ENCODE peak calls at places on chromosome 15, in ten cellular contexts. I is heart right ventricle, H is endothelial cell, P is GM20000, G is astrocyte of the spinal cord, B is mammary epithelial cell, D is cardiac fibroblast, T is endodermal cell, S is fibroblast of mammary gland, E is H1. K is an unnamed sample.

GRCh38 chr15:88120021-88120420 is 136.5 kb downstream of the NTRK3 start:
- DNase-seq in I (no peak), H (no peak), P (no peak), G (no peak), B (no peak), D (no peak), T (no peak), S (no peak), E (no peak), K (no peak)

GRCh38 chr15:50764331-50765201 is 940 bp downstream of the SPPL2A start:
- DNase-seq in I (no peak), H (no peak), P (peak; percentile 76), G (peak; percentile 33), B (peak; percentile 24), D (peak; percentile 20), T (no peak), S (peak; percentile 33), E (no peak), K (no peak)

GRCh38 chr15:82646250-82647044 is 716 bp downstream of the CPEB1 start:
- DNase-seq in I (no peak), H (no peak), P (no peak), G (no peak), B (no peak), D (no peak), T (peak; percentile 84), S (no peak), E (no peak), K (no peak)

GRCh38 chr15:74752486-74753395 is 4.1 kb downstream of the CYP1A2 start:
- DNase-seq in I (no peak), H (no peak), P (no peak), G (no peak), B (peak; percentile 41), D (peak; percentile 56), T (no peak), S (peak; percentile 14), E (no peak), K (no peak)

GRCh38 chr15:36294359-36294758 is 285.1 kb upstream of the CDIN1 start:
- DNase-seq in I (no peak), H (no peak), P (no peak), G (peak; percentile 70), B (no peak), D (no peak), T (peak; percentile 45), S (no peak), E (no peak), K (no peak)

GRCh38 chr15:74233864-74234597 is 2.1 kb upstream of the CCDC33 start:
- DNase-seq in I (no peak), H (no peak), P (no peak), G (no peak), B (no peak), D (no peak), T (peak; percentile 61), S (no peak), E (no peak), K (no peak)

GRCh38 chr15:75578206-75578947 is 738 bp downstream of the PTPN9 start:
- DNase-seq in I (no peak), H (peak; percentile 41), P (peak; percentile 78), G (no peak), B (peak; percentile 14), D (peak; percentile 10), T (peak; percentile 64), S (no peak), E (no peak), K (no peak)

GRCh38 chr15:52080031-52080430 is 32.5 kb downstream of the BCL2L10 start:
- DNase-seq in I (no peak), H (no peak), P (no peak), G (peak; percentile 29), B (peak; percentile 95), D (peak; percentile 32), T (no peak), S (no peak), E (no peak), K (no peak)

GRCh38 chr15:57591237-57591821 is 375 bp upstream of the MYZAP start:
- DNase-seq in I (no peak), H (no peak), P (no peak), G (no peak), B (no peak), D (no peak), T (no peak), S (no peak), E (no peak), K (no peak)

GRCh38 chr15:98719169-98719515 is 70.8 kb downstream of the IGF1R start:
- DNase-seq in I (no peak), H (no peak), P (no peak), G (no peak), B (no peak), D (peak; percentile 18), T (no peak), S (no peak), E (no peak), K (no peak)

GRCh38 chr15:69478259-69478687 is 25.7 kb downstream of the RPLP1 start:
- DNase-seq in I (peak; percentile 21), H (peak; percentile 80), P (peak; percentile 62), G (peak; percentile 56), B (no peak), D (peak; percentile 67), T (peak; percentile 91), S (peak; percentile 38), E (peak; percentile 61), K (no peak)

GRCh38 chr15:90037961-90038633 is 37.0 kb downstream of the ZNF710 start:
- DNase-seq in I (no peak), H (no peak), P (peak; percentile 78), G (no peak), B (peak; percentile 78), D (peak; percentile 49), T (peak; percentile 41), S (peak; percentile 48), E (no peak), K (no peak)
- TF ChIP-seq CTCF in I (no peak), H (no peak), P (no peak), G (no peak), B (no peak), D (no peak), T (no peak), S (no peak), E (no peak), K (no peak)

DNA sequence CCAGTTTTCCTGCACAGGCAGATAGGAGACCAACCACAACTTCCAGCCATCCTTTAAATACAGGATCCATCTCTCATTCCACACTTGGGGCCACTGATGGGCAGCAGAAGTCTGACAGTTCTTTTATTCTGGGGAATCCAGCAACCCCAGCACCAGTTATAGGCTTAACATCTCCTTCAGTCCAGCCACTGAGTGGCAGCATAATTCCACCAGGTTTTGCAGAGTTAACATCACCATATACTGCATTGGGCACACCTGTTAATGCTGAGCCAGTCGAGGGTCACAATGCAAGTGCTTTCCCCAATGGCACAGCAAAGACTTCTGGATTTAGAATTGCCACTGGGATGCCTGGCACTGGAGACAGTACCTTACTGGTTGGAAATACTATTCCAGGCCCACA is 2.9 kb downstream of the NPAP1 start:
- DNase-seq in I (no peak), H (no peak), P (no peak), G (no peak), B (no peak), D (no peak), T (peak; percentile 46), S (no peak), E (no peak), K (no peak)
- TF ChIP-seq CTCF in I (no peak), H (no peak), P (no peak), G (no peak), B (no peak), D (no peak), T (peak; percentile 34), S (no peak), E (peak; percentile 40), K (no peak)

DNA sequence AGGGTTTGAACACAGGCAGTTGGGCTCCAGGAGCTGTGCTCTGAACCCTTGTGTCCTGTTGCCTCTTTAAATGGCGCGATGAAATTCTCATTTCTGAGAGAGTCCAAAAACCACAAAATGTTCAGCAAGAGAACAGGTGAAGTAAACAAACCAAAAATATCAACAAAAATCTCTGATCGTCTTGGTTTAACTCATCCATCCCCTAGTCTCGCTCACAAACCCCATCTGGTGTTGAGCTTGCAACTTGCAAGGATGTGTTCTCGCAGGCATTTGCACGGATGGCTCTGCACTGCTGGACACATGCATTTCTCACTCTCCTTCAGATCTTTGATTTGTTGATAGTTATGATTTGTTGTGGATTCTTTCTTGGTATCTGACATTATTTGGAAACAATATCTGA is 31.1 kb downstream of the FAH start:
- DNase-seq in I (no peak), H (peak; percentile 31), P (no peak), G (no peak), B (no peak), D (no peak), T (no peak), S (no peak), E (no peak), K (no peak)
- TF ChIP-seq CTCF in I (no peak), H (no peak), P (no peak), G (peak; percentile 36), B (no peak), D (peak; percentile 25), T (peak; percentile 68), S (peak; percentile 27), E (peak; percentile 29), K (no peak)

GRCh38 chr15:85381850-85382751 is 1.7 kb downstream of the AKAP13 start:
- DNase-seq in I (no peak), H (no peak), P (no peak), G (no peak), B (peak; percentile 72), D (no peak), T (no peak), S (peak; percentile 56), E (no peak), K (no peak)

GRCh38 chr15:85380217-85380859 is at the start of gene AKAP13:
- DNase-seq in I (peak; percentile 98), H (peak; percentile 90), P (peak; percentile 95), G (peak; percentile 99), B (peak; percentile 100), D (peak; percentile 100), T (peak; percentile 99), S (peak; percentile 99), E (peak; percentile 98), K (peak; percentile 99)

GRCh38 chr15:85382942-85383341 is 2.5 kb downstream of the AKAP13 start:
- DNase-seq in I (no peak), H (no peak), P (no peak), G (no peak), B (no peak), D (no peak), T (no peak), S (no peak), E (no peak), K (no peak)

GRCh38 chr15:85379403-85380131 is 836 bp upstream of the AKAP13 start:
- DNase-seq in I (no peak), H (peak; percentile 10), P (no peak), G (no peak), B (peak; percentile 44), D (no peak), T (peak; percentile 62), S (no peak), E (no peak), K (no peak)

DNA sequence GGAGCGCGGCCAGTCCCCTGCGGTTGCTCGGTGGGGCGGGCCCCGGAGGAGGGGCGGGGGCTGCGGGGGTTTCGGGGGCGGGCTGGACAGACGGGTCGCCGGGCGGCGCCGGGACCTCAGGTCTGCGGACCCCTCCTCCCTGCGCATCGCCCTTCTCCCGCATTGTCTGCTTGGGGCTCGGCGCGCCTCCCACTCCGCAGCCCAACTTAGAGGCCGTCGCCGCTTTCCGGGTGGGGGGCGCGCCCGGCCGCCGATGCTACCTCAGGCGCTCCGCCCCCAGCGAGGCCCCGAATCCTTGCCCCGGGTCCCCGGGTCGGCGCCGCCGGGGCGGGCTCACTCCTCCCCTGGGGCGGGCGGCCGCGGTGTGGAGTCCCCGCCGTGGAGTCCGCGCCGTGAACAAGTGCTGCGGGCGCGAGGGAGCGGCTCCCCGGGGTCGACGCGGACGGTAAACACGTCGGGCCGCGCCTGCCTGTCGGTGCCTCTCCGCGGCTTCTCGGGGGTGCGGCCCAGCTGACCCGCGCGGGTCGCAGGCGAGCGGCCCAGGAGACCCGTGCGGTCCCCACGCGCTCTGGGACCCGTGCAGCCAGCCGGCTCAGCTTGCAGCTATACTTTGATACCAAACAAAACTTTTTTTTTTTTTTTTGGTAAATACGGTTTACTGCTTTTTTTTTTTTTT is 595 bp downstream of the AKAP13 start:
- DNase-seq in I (no peak), H (no peak), P (peak; percentile 79), G (no peak), B (no peak), D (no peak), T (no peak), S (no peak), E (peak; percentile 13), K (no peak)
- TF ChIP-seq CTCF in I (no peak), H (no peak), P (no peak), G (no peak), B (no peak), D (no peak), T (no peak), S (no peak), E (no peak), K (no peak)

K was measured in AG09319.